ENCODE peak calls at places on chromosomes 1 and 21, in four cellular contexts. Q is kidney, I is BE2C, K is choroid plexus epithelial cell. J is an unnamed sample.

GRCh38 chr21:42666023-42666747 is 12.8 kb downstream of the PDE9A start:
- DNase-seq in K (no peak), I (peak; percentile 53), Q (peak; percentile 51), J (no peak)

GRCh38 chr21:34282223-34282622 is 81.6 kb upstream of the KCNE2 start:
- DNase-seq in K (no peak), I (no peak), Q (no peak), J (no peak)

GRCh38 chr1:35726814-35727433 is 8.2 kb upstream of the C1orf216 start:
- DNase-seq in Q (no peak), I (peak; percentile 48), K (peak; percentile 76), J (peak; percentile 60)

GRCh38 chr1:197464039-197464438 is 196.0 kb downstream of the CRB1 start:
- DNase-seq in K (peak; percentile 91), Q (no peak), I (no peak), J (peak; percentile 87)

GRCh38 chr1:17011439-17012307 is at the start of gene ATP13A2:
- DNase-seq in Q (peak; percentile 90), I (peak; percentile 70), K (peak; percentile 69), J (peak; percentile 75)

GRCh38 chr1:236686815-236687160 is 489 bp downstream of the ACTN2 start:
- DNase-seq in Q (peak; percentile 76), K (no peak), I (peak; percentile 12), J (no peak)

GRCh38 chr1:11350265-11350664 is 77.3 kb downstream of the UBIAD1 start:
- DNase-seq in I (no peak), Q (no peak), K (no peak), J (no peak)

GRCh38 chr1:37808369-37809319 is 636 bp upstream of the YRDC start:
- DNase-seq in I (peak; percentile 70), Q (peak; percentile 80), K (peak; percentile 85), J (peak; percentile 67)

GRCh38 chr1:54407201-54407956 is 1.2 kb upstream of the SSBP3 start:
- DNase-seq in I (peak; percentile 59), K (peak; percentile 97), Q (peak; percentile 68), J (peak; percentile 93)

GRCh38 chr1:228158151-228158571 is 7.4 kb upstream of the IBA57 start:
- DNase-seq in Q (peak; percentile 64), I (no peak), K (no peak), J (no peak)

GRCh38 chr1:225652726-225653462 is at the start of gene ENAH:
- DNase-seq in I (peak; percentile 88), K (peak; percentile 82), Q (peak; percentile 93), J (peak; percentile 93)

GRCh38 chr1:1020415-1021009 is 592 bp downstream of the AGRN start:
- DNase-seq in I (no peak), Q (no peak), K (no peak), J (no peak)

GRCh38 chr1:40838980-40839942 is 22.9 kb downstream of the CITED4 start:
- DNase-seq in K (no peak), Q (peak; percentile 57), I (no peak), J (no peak)

GRCh38 chr1:43711049-43711448 is 3.7 kb downstream of the ST3GAL3 start:
- DNase-seq in I (no peak), K (peak; percentile 88), Q (no peak), J (peak; percentile 67)

GRCh38 chr1:18707696-18708257 is 77.1 kb downstream of the PAX7 start:
- DNase-seq in K (no peak), Q (no peak), I (no peak), J (no peak)

GRCh38 chr1:166730299-166730888 is 108.9 kb upstream of the POGK start:
- DNase-seq in I (no peak), Q (no peak), K (peak; percentile 3), J (peak; percentile 84)

GRCh38 chr1:173900992-173901391 is 16.1 kb downstream of the SERPINC1 start:
- DNase-seq in K (no peak), I (no peak), Q (no peak), J (no peak)

GRCh38 chr1:61448934-61449368 is 276.0 kb downstream of the TM2D1 start:
- DNase-seq in K (no peak), I (no peak), Q (peak; percentile 93), J (no peak)

GRCh38 chr1:1183833-1184775 is 10.4 kb downstream of the TTLL10 start:
- DNase-seq in I (peak; percentile 4), Q (peak; percentile 61), K (no peak), J (no peak)

GRCh38 chr1:165408518-165408917 is 36.4 kb downstream of the RXRG start:
- DNase-seq in Q (no peak), K (peak; percentile 30), I (peak; percentile 41), J (peak; percentile 85)

GRCh38 chr1:52153898-52154297 is 12.0 kb downstream of the ZFYVE9 start:
- DNase-seq in K (peak; percentile 49), I (no peak), Q (no peak), J (no peak)

GRCh38 chr1:215526147-215526845 is 40.8 kb upstream of the KCTD3 start:
- DNase-seq in I (no peak), Q (no peak), K (peak; percentile 71), J (peak; percentile 80)

GRCh38 chr1:214213136-214213535 is 67.8 kb upstream of the SMYD2 start:
- DNase-seq in K (no peak), I (no peak), Q (no peak), J (peak; percentile 82)
- TF ChIP-seq CTCF in K (no peak), I (no peak), Q (no peak), J (peak; percentile 25)

GRCh38 chr1:201184734-201185453 is 5.7 kb upstream of the IGFN1 start:
- DNase-seq in K (peak; percentile 91), I (peak; percentile 55), Q (peak; percentile 74), J (peak; percentile 90)
- TF ChIP-seq CTCF in K (peak; percentile 89), I (peak; percentile 78), Q (peak; percentile 58), J (peak; percentile 94)

DNA sequence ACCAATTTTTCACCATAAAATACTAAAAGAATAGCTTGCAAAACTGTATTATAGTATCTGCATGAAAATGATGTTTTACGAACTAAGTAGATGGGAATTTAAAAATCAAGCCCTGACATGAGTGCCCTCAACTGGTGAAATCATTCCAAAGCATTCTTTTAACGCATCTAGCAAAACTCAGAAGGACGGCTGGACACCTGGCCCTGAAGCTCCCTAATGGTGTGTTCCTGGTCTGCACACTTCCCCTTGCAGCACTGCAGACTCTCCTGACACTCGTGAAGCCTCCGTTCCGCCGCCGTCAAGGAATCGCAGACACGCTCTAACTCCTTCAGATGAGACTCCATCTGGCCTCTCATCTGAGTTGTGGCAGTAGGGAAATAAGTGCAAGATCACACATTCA is 39.9 kb downstream of the ODF2L start:
- DNase-seq in K (no peak), Q (no peak), I (no peak), J (peak; percentile 20)
- TF ChIP-seq CTCF in K (no peak), Q (no peak), I (no peak), J (no peak)

DNA sequence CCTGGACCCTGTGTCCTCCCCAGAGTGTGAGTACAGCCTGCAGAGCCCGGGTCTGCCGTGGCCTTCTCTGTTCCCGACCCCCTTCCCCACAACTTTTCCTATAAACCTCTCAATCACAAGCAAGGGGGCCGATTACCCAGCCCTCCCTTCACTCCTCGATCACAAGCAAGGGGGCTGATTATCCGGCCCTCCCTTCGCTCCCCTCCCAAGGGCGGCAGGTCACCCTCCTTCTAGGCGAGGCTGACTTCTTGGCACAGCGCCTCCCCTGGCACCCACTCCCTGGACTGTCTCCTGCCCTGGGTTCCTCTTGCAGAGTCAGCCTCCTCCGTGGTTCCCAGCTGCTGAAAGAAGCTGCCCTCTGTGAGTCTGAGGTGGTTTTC is 12.3 kb upstream of the LDLRAP1 start:
- DNase-seq in I (no peak), Q (no peak), K (no peak), J (no peak)
- TF ChIP-seq CTCF in I (no peak), Q (no peak), K (no peak), J (no peak)

GRCh38 chr1:177913762-177914540 is 55.9 kb downstream of the SEC16B start:
- DNase-seq in I (no peak), Q (no peak), K (peak; percentile 71), J (peak; percentile 48)
- TF ChIP-seq CTCF in I (no peak), Q (peak; percentile 42), K (peak; percentile 90), J (peak; percentile 48)

GRCh38 chr1:111789666-111790316 is 34.1 kb downstream of the DDX20 start:
- DNase-seq in Q (no peak), I (no peak), K (peak; percentile 25), J (peak; percentile 27)
- TF ChIP-seq CTCF in Q (no peak), I (peak; percentile 21), K (no peak), J (peak; percentile 9)